ENCODE peak calls at places on chromosomes 6 and 20, in ten cellular contexts. K is RWPE2, Y is cardiac muscle cell, X is islet precursor cell, B is NCI-H2029 treated with DMSO at 0.1 percent for 48 hours, D is amniotic stem cell, W is epithelial cell of esophagus, J is mesendoderm, A is fibroblast of the aortic adventitia, Q is HT-29. G is an unnamed sample.

GRCh38 chr6:160714731-160715130 is 12.7 kb downstream of the PLG start:
- DNase-seq in X (no peak), W (no peak), K (no peak), Y (no peak), A (no peak), D (no peak), J (no peak), B (no peak), Q (no peak), G (no peak)

GRCh38 chr6:27234576-27234975 is 12.9 kb upstream of the PRSS16 start:
- DNase-seq in D (no peak), A (no peak), Y (no peak), B (no peak), W (no peak), J (no peak), Q (no peak), X (no peak), K (no peak), G (no peak)

GRCh38 chr6:3247255-3248146 is 11.2 kb upstream of the PSMG4 start:
- DNase-seq in J (peak; percentile 58), D (peak; percentile 75), B (peak; percentile 91), K (no peak), Y (peak; percentile 83), Q (peak; percentile 36), X (peak; percentile 98), W (peak; percentile 67), A (peak; percentile 61), G (peak; percentile 90)

GRCh38 chr6:52994031-52994788 is 874 bp downstream of the GSTA4 start:
- DNase-seq in X (peak; percentile 64), Y (peak; percentile 55), D (no peak), B (no peak), K (no peak), J (peak; percentile 59), W (peak; percentile 43), Q (peak; percentile 4), A (peak; percentile 52), G (no peak)

GRCh38 chr20:41176711-41177552 is 39.6 kb downstream of the PLCG1 start:
- DNase-seq in D (no peak), W (no peak), J (no peak), B (no peak), Y (no peak), K (peak; percentile 54), A (no peak), X (peak; percentile 45), Q (no peak), G (no peak)

GRCh38 chr20:38337561-38338140 is 8.6 kb upstream of the LBP start:
- DNase-seq in D (no peak), J (peak; percentile 90), W (peak; percentile 42), X (peak; percentile 78), K (no peak), Y (peak; percentile 22), A (no peak), B (no peak), Q (peak; percentile 66), G (no peak)

GRCh38 chr6:13766201-13766634 is 48.1 kb downstream of the MCUR1 start:
- DNase-seq in D (peak; percentile 2), J (no peak), Y (peak; percentile 39), X (peak; percentile 91), W (peak; percentile 59), B (no peak), K (no peak), Q (no peak), A (peak; percentile 63), G (no peak)

GRCh38 chr6:12354499-12354898 is 64.3 kb downstream of the EDN1 start:
- DNase-seq in K (no peak), J (peak; percentile 75), Q (no peak), A (peak; percentile 57), D (no peak), X (peak; percentile 79), W (peak; percentile 96), B (no peak), Y (peak; percentile 86), G (no peak)

GRCh38 chr6:84066536-84066935 is 33.0 kb downstream of the MRAP2 start:
- DNase-seq in Y (no peak), W (peak; percentile 11), X (no peak), B (no peak), Q (no peak), A (no peak), J (no peak), K (no peak), D (no peak), G (no peak)